ENCODE peak calls at places on chromosomes 4 and X, in six cellular contexts. A is NCI-H748 treated with DMSO at 0.1 percent for 48 hours; M is renal cortical epithelial cell; I is type B pancreatic cell; B is hippocampal formation; V is stimulated activated CD4-positive, alpha-beta T cell treated with anti-CD3 and anti-CD28 coated beads, Interleukin-12 subunit alpha, Interleukin-12 subunit beta, amount 100 ng/mL, for 48 hours. P is an unnamed sample.
A peak's percentile ranks its signal among the peaks of the same experiment; 100 is the strongest.

GRCh38 chr4:152369203-152369902 is 166.5 kb downstream of the FBXW7 start:
- DNase-seq in A (peak; percentile 41), M (no peak), I (no peak), B (no peak), V (no peak), P (no peak)

GRCh38 chr4:126004936-126005335 is 690.2 kb downstream of the FAT4 start:
- DNase-seq in A (no peak), M (peak; percentile 70), I (no peak), B (no peak), V (no peak), P (peak; percentile 23)

GRCh38 chr4:169410839-169411770 is 140.3 kb upstream of the SH3RF1 start:
- DNase-seq in A (no peak), M (peak; percentile 6), I (no peak), B (peak; percentile 12), V (peak; percentile 20), P (peak; percentile 74)

GRCh38 chrX:9873952-9874351 is 87.7 kb downstream of the SHROOM2 start:
- DNase-seq in A (no peak), M (no peak), I (no peak), B (peak; percentile 10), V (peak; percentile 23), P (no peak)

GRCh38 chrX:119942831-119943184 is 743 bp downstream of the NKAP start:
- DNase-seq in A (no peak), M (peak; percentile 18), I (no peak), B (no peak), V (no peak), P (peak; percentile 2)

GRCh38 chr4:123397276-123398150 is 918 bp downstream of the SPRY1 start:
- DNase-seq in A (peak; percentile 38), M (no peak), I (peak; percentile 71), B (no peak), V (no peak), P (no peak)

GRCh38 chr4:110878413-110878812 is 255.5 kb upstream of the PITX2 start:
- DNase-seq in A (no peak), M (peak; percentile 16), I (no peak), B (no peak), V (no peak), P (no peak)

GRCh38 chr4:77079281-77079680 is 3.5 kb upstream of the CCNI start:
- DNase-seq in A (no peak), M (no peak), I (no peak), B (no peak), V (no peak), P (no peak)

GRCh38 chr4:83629945-83630684 is 94.2 kb downstream of the GPAT3 start:
- DNase-seq in A (no peak), M (peak; percentile 79), I (no peak), B (no peak), V (no peak), P (no peak)

GRCh38 chr4:74133786-74134499 is 24.0 kb upstream of the MTHFD2L start:
- DNase-seq in A (peak; percentile 26), M (peak; percentile 83), I (no peak), B (peak; percentile 68), V (peak; percentile 45), P (peak; percentile 75)

GRCh38 chrX:119647552-119648420 is 41.6 kb upstream of the NKRF start:
- DNase-seq in A (no peak), M (no peak), I (no peak), B (no peak), V (peak; percentile 61), P (no peak)

GRCh38 chr4:4818440-4819212 is 40.8 kb upstream of the MSX1 start:
- DNase-seq in A (no peak), M (no peak), I (no peak), B (no peak), V (no peak), P (no peak)

GRCh38 chr4:144647095-144647959 is 1.4 kb downstream of the HHIP start:
- DNase-seq in A (no peak), M (no peak), I (no peak), B (no peak), V (no peak), P (no peak)

GRCh38 chrX:72255445-72255844 is 16.6 kb upstream of the ERCC6L start:
- DNase-seq in A (peak; percentile 94), M (peak; percentile 51), I (no peak), B (peak; percentile 17), V (no peak), P (no peak)

GRCh38 chr4:182245541-182246245 is 2.5 kb downstream of the TENM3 start:
- DNase-seq in A (no peak), M (no peak), I (no peak), B (no peak), V (no peak), P (peak; percentile 13)